ENCODE peak calls at places on chromosomes 13 and 19, in four cellular contexts. D is GM12865, S is right atrium auricular region, Z is upper lobe of right lung. W is an unnamed sample.
A peak's percentile ranks its signal among the peaks of the same experiment; 100 is the strongest.

GRCh38 chr19:33557720-33558119 is 36.1 kb upstream of the PEPD start:
- DNase-seq in D (no peak), S (no peak), Z (peak; percentile 15), W (no peak)

GRCh38 chr13:100197591-100198365 is 108.9 kb downstream of the PCCA start:
- DNase-seq in S (no peak), D (no peak), Z (no peak), W (no peak)

GRCh38 chr13:112756967-112757758 is 67.3 kb downstream of the ATP11A start:
- DNase-seq in D (no peak), Z (peak; percentile 29), S (no peak), W (no peak)

GRCh38 chr19:47280183-47280797 is 5.6 kb downstream of the INAFM1 start:
- DNase-seq in D (peak; percentile 65), S (no peak), Z (peak; percentile 64), W (no peak)

GRCh38 chr13:48478401-48478800 is 54.5 kb downstream of the RCBTB2 start:
- DNase-seq in Z (no peak), S (no peak), D (no peak), W (no peak)

GRCh38 chr13:41222259-41222852 is 28.0 kb upstream of the KBTBD7 start:
- DNase-seq in S (no peak), D (peak; percentile 68), Z (no peak), W (no peak)

GRCh38 chr13:84279166-84279565 is 396.9 kb upstream of the SLITRK1 start:
- DNase-seq in D (no peak), S (no peak), Z (no peak), W (no peak)

GRCh38 chr19:6590458-6591319 is at the start of gene CD70:
- DNase-seq in S (no peak), D (peak; percentile 98), Z (no peak), W (no peak)

GRCh38 chr19:4077800-4078683 is 11.3 kb upstream of the ZBTB7A start:
- DNase-seq in D (peak; percentile 79), Z (peak; percentile 89), S (no peak), W (peak; percentile 81)

GRCh38 chr19:4051175-4052101 is 15.3 kb downstream of the ZBTB7A start:
- DNase-seq in D (no peak), Z (peak; percentile 88), S (no peak), W (no peak)

GRCh38 chr13:110412132-110412912 is 105.2 kb downstream of the COL4A2 start:
- DNase-seq in S (peak; percentile 98), D (peak; percentile 74), Z (peak; percentile 85), W (peak; percentile 95)

GRCh38 chr13:36158606-36159005 is 27.4 kb upstream of the DCLK1 start:
- DNase-seq in D (no peak), Z (no peak), S (no peak), W (no peak)

GRCh38 chr13:111639994-111640393 is 319.6 kb downstream of the TEX29 start:
- DNase-seq in S (no peak), Z (no peak), D (no peak), W (peak; percentile 53)

GRCh38 chr13:114132419-114133121 is at the start of gene RASA3:
- DNase-seq in Z (peak; percentile 86), S (no peak), D (peak; percentile 91), W (peak; percentile 91)

GRCh38 chr13:67662997-67663396 is 432.9 kb upstream of the PCDH9 start:
- DNase-seq in D (no peak), Z (no peak), S (no peak), W (no peak)

GRCh38 chr19:18203863-18204393 is at the start of gene RAB3A:
- DNase-seq in S (peak; percentile 100), Z (peak; percentile 100), D (peak; percentile 100), W (peak; percentile 100)

GRCh38 chr13:77868717-77869116 is 49.9 kb downstream of the EDNRB start:
- DNase-seq in Z (no peak), D (no peak), S (no peak), W (no peak)

GRCh38 chr19:30084390-30084819 is 142.4 kb downstream of the URI1 start:
- DNase-seq in D (no peak), Z (peak; percentile 22), S (no peak), W (no peak)

GRCh38 chr13:44058067-44058466 is 178.4 kb downstream of the LACC1 start:
- DNase-seq in D (no peak), S (no peak), Z (no peak), W (no peak)
- TF ChIP-seq CTCF in D (no peak), S (no peak), Z (no peak), W (no peak)

GRCh38 chr19:48630289-48631036 is 6.7 kb downstream of the DBP start:
- DNase-seq in D (no peak), Z (peak; percentile 78), S (peak; percentile 87), W (no peak)
- TF ChIP-seq CTCF in D (no peak), Z (peak; percentile 24), S (peak; percentile 55), W (peak; percentile 45)

GRCh38 chr19:43939557-43940260 is 4.6 kb upstream of the ZNF45 start:
- DNase-seq in D (no peak), Z (no peak), S (no peak), W (no peak)

GRCh38 chr19:43928820-43929219 is 6.3 kb downstream of the ZNF45 start:
- DNase-seq in Z (no peak), D (no peak), S (no peak), W (no peak)

GRCh38 chr19:43936219-43936618 is 1.1 kb upstream of the ZNF45 start:
- DNase-seq in Z (no peak), D (no peak), S (no peak), W (no peak)

GRCh38 chr19:43934985-43935708 is at the start of gene ZNF45:
- DNase-seq in Z (peak; percentile 94), S (peak; percentile 87), D (peak; percentile 92), W (peak; percentile 93)

GRCh38 chr19:43934055-43934984 is 762 bp downstream of the ZNF45 start:
- DNase-seq in S (no peak), Z (no peak), D (no peak), W (no peak)
- TF ChIP-seq CTCF in S (no peak), Z (no peak), D (no peak), W (no peak)

GRCh38 chr13:97631158-97631557 is 197.2 kb downstream of the RAP2A start:
- DNase-seq in D (peak; percentile 45), S (no peak), Z (no peak), W (no peak)
- TF ChIP-seq CTCF in D (peak; percentile 47), S (no peak), Z (no peak), W (no peak)

DNA sequence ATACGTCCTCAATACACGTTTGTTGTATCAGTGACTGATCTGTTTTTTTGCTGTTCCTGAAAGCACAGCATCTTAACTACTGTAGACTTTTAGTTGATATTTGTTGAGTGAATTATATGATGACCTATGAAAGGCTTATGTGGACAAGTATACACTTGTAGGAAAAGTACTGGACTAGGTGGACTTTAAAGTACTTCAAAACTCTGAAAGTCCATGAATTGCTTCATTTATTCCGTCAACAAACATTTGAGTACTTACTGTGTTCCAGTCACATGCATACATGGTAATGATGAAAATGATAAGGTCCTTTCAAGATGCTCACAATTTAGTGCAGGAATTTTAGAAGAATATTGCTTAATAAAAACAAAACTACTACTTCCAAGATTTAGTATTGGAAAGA is 3.1 kb downstream of the WDFY2 start:
- DNase-seq in Z (no peak), S (no peak), D (no peak), W (no peak)
- TF ChIP-seq CTCF in Z (no peak), S (no peak), D (no peak), W (no peak)

W was measured in osteocyte.